ENCODE peak calls at places on chromosomes 1 and 21, in four cellular contexts. R, S, X and D are unnamed samples.

GRCh38 chr1:205226868-205227583 is 720 bp upstream of the TMCC2 start:
- DNase-seq in X (no peak), R (peak), S (peak), D (no peak)

GRCh38 chr21:46155514-46156377 is at the start of gene FTCD:
- DNase-seq in X (no peak), R (no peak), S (no peak), D (no peak)

GRCh38 chr1:145918992-145919939 is 749 bp upstream of the PEX11B start:
- DNase-seq in X (peak), R (no peak), S (peak), D (no peak)

GRCh38 chr1:13513885-13514546 is at the start of gene LRRC38:
- DNase-seq in S (peak), X (no peak), R (peak), D (no peak)

GRCh38 chr1:150798509-150798908 is 9.6 kb downstream of the CTSK start:
- DNase-seq in R (no peak), S (no peak), X (no peak), D (no peak)

GRCh38 chr1:211973541-211973940 is 61.8 kb downstream of the INTS7 start:
- DNase-seq in R (no peak), X (no peak), S (no peak), D (no peak)

GRCh38 chr1:183023601-183024351 is 556 bp downstream of the LAMC1 start:
- DNase-seq in R (peak), X (peak), S (peak), D (no peak)

GRCh38 chr1:115377411-115377810 is 39.4 kb upstream of the NGF start:
- DNase-seq in R (no peak), S (no peak), X (no peak), D (no peak)

GRCh38 chr1:160675641-160676410 is 29.0 kb upstream of the SLAMF1 start:
- DNase-seq in S (peak), R (peak), X (peak), D (peak)

GRCh38 chr1:40270152-40270834 is 12.3 kb downstream of the ZMPSTE24 start:
- DNase-seq in R (peak), S (peak), X (no peak), D (no peak)

GRCh38 chr1:218501073-218501612 is 156.0 kb downstream of the TGFB2 start:
- DNase-seq in S (no peak), R (no peak), X (no peak), D (no peak)